ENCODE peak calls at places on chromosomes 13 and 19, in nine cellular contexts. Z, C, I, F, D, W, J, N and T are unnamed samples. For H3K9me3, the result is how much of the 10 kb centered on the place peaks cover.

GRCh38 chr19:30390356-30390988 is 18.3 kb downstream of the ZNF536 start:
- DNase-seq in Z (no peak), C (no peak), I (no peak), F (no peak), D (no peak), W (no peak), J (no peak), N (no peak), T (no peak)

GRCh38 chr19:54792814-54793213 is 10.6 kb upstream of the KIR2DL4 start:
- DNase-seq in Z (no peak), C (no peak), I (no peak), F (no peak), D (no peak), W (no peak), J (no peak), N (no peak), T (no peak)

GRCh38 chr19:34962281-34962944 is 1.6 kb downstream of the ZNF792 start:
- DNase-seq in Z (peak), C (no peak), I (peak), F (no peak), D (peak), W (peak), J (peak), N (no peak), T (no peak)

GRCh38 chr13:73602295-73602694 is 531.9 kb downstream of the KLF12 start:
- DNase-seq in Z (no peak), C (no peak), I (peak), F (no peak), D (no peak), W (no peak), J (no peak), N (no peak), T (no peak)

GRCh38 chr19:58579473-58580142 is 6.5 kb upstream of the MZF1 start:
- DNase-seq in Z (no peak), C (peak), I (no peak), F (no peak), D (no peak), W (no peak), J (no peak), N (peak), T (no peak)

GRCh38 chr13:45108716-45109706 is 11.3 kb upstream of the GTF2F2 start:
- DNase-seq in Z (no peak), C (no peak), I (no peak), F (no peak), D (no peak), W (no peak), J (no peak), N (no peak), T (no peak)

GRCh38 chr13:112119192-112120030 is 52.5 kb downstream of the SOX1 start:
- DNase-seq in Z (no peak), C (no peak), I (no peak), F (no peak), D (no peak), W (no peak), J (no peak), N (no peak), T (no peak)

GRCh38 chr13:51950722-51951121 is 60.5 kb downstream of the ATP7B start:
- DNase-seq in Z (peak), C (no peak), I (no peak), F (no peak), D (peak), W (no peak), J (no peak), N (no peak), T (no peak)

GRCh38 chr19:45474191-45474940 is 6.6 kb downstream of the FOSB start:
- DNase-seq in Z (no peak), C (no peak), I (no peak), F (no peak), D (peak), W (no peak), J (no peak), N (no peak), T (no peak)

GRCh38 chr13:57640582-57640981 is 9.0 kb downstream of the PCDH17 start:
- DNase-seq in Z (no peak), C (no peak), I (no peak), F (no peak), D (no peak), W (no peak), J (no peak), N (no peak), T (no peak)

GRCh38 chr19:5074418-5074817 is 105.5 kb downstream of the KDM4B start:
- DNase-seq in Z (no peak), C (peak), I (no peak), F (no peak), D (no peak), W (no peak), J (no peak), N (no peak), T (no peak)

GRCh38 chr13:60754691-60755090 is 357.7 kb downstream of the TDRD3 start:
- DNase-seq in Z (no peak), C (peak), I (no peak), F (peak), D (no peak), W (no peak), J (no peak), N (no peak), T (no peak)

GRCh38 chr19:33797821-33798633 is 1.4 kb downstream of the KCTD15 start:
- DNase-seq in Z (peak), C (peak), I (no peak), F (peak), D (no peak), W (peak), J (peak), N (peak), T (no peak)

GRCh38 chr19:12834418-12834943 is at the start of gene RTBDN:
- DNase-seq in Z (no peak), C (peak), I (peak), F (peak), D (no peak), W (no peak), J (no peak), N (no peak), T (no peak)

GRCh38 chr13:30038884-30039283 is 188.5 kb upstream of the UBL3 start:
- DNase-seq in Z (no peak), C (peak), I (no peak), F (peak), D (no peak), W (no peak), J (no peak), N (no peak), T (peak)

GRCh38 chr13:112970552-112971287 is 1.7 kb downstream of the MCF2L start:
- DNase-seq in Z (no peak), C (no peak), I (no peak), F (no peak), D (no peak), W (no peak), J (no peak), N (no peak), T (no peak)

GRCh38 chr19:35295792-35296462 is 4.0 kb downstream of the MAG start:
- DNase-seq in Z (no peak), C (no peak), I (no peak), F (no peak), D (no peak), W (no peak), J (no peak), N (no peak), T (no peak)

GRCh38 chr19:19538077-19538764 is at the start of gene CILP2:
- DNase-seq in Z (no peak), C (peak), I (peak), F (peak), D (peak), W (peak), J (peak), N (no peak), T (no peak)

GRCh38 chr13:30905932-30906383 is at the start of gene MEDAG:
- DNase-seq in Z (peak), C (no peak), I (no peak), F (no peak), D (no peak), W (peak), J (peak), N (peak), T (peak)

GRCh38 chr13:31742102-31742695 is 2.9 kb downstream of the RXFP2 start:
- DNase-seq in Z (peak), C (peak), I (peak), F (peak), D (peak), W (peak), J (peak), N (peak), T (peak)

GRCh38 chr19:38375748-38376147 is 1.4 kb downstream of the PSMD8 start:
- DNase-seq in Z (no peak), C (no peak), I (no peak), F (peak), D (no peak), W (no peak), J (no peak), N (no peak), T (no peak)

GRCh38 chr13:39777527-39778061 is 122.1 kb downstream of the COG6 start:
- DNase-seq in Z (peak), C (peak), I (peak), F (peak), D (peak), W (no peak), J (peak), N (no peak), T (peak)

GRCh38 chr19:1019980-1020867 is 699 bp downstream of the TMEM259 start:
- DNase-seq in Z (peak), C (no peak), I (no peak), F (peak), D (no peak), W (peak), J (peak), N (peak), T (no peak)

GRCh38 chr13:40269086-40269485 is 397.4 kb downstream of the FOXO1 start:
- DNase-seq in Z (no peak), C (no peak), I (no peak), F (no peak), D (no peak), W (no peak), J (no peak), N (no peak), T (no peak)

GRCh38 chr13:41883147-41883546 is 77.8 kb downstream of the VWA8 start:
- DNase-seq in Z (no peak), C (no peak), I (no peak), F (no peak), D (no peak), W (no peak), J (no peak), N (no peak), T (no peak)

GRCh38 chr13:65653548-65654078 is 1576.5 kb downstream of the PCDH9 start:
- DNase-seq in Z (no peak), C (peak), I (no peak), F (no peak), D (no peak), W (no peak), J (no peak), N (no peak), T (no peak)

GRCh38 chr13:66262330-66262729 is 967.8 kb downstream of the PCDH9 start:
- DNase-seq in Z (no peak), C (no peak), I (no peak), F (no peak), D (no peak), W (no peak), J (no peak), N (no peak), T (no peak)

GRCh38 chr13:49374585-49375290 is 69.1 kb downstream of the CAB39L start:
- DNase-seq in Z (peak), C (no peak), I (peak), F (no peak), D (no peak), W (no peak), J (no peak), N (no peak), T (peak)

GRCh38 chr13:27481766-27482165 is 31.4 kb upstream of the MTIF3 start:
- DNase-seq in Z (peak), C (peak), I (peak), F (peak), D (no peak), W (peak), J (peak), N (peak), T (peak)

GRCh38 chr13:53068841-53069520 is 40.4 kb downstream of the OLFM4 start:
- DNase-seq in Z (no peak), C (no peak), I (no peak), F (peak), D (no peak), W (no peak), J (no peak), N (no peak), T (no peak)

GRCh38 chr19:53546766-53547541 is 9.0 kb downstream of the ZNF331 start:
- DNase-seq in Z (peak), C (no peak), I (no peak), F (no peak), D (no peak), W (no peak), J (no peak), N (no peak), T (no peak)

GRCh38 chr19:32173836-32174235 is 171.6 kb upstream of the ZNF507 start:
- DNase-seq in Z (no peak), C (no peak), I (no peak), F (no peak), D (no peak), W (peak), J (no peak), N (no peak), T (no peak)

GRCh38 chr19:5170329-5170745 is 170.3 kb downstream of the PTPRS start:
- DNase-seq in Z (no peak), C (peak), I (no peak), F (no peak), D (peak), W (peak), J (peak), N (no peak), T (no peak)

DNA sequence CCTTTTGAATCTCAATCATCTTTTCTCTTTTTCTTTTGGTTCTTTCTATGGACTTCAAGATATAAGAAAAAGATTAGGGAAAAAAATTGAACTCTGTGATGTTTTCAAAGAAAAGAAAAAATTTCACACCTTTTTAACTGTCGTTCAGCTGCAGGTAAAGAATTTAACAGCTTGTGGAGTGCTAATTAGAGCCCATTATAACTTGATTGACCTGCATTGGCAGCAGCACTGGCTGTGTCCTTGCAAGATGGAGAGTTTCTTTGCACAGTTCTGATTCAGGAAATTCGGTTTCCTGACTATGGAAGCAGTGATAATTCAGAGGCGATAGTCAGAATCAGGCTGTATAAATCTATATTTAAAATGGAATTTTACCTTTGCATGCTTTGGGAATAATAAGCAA is 183.2 kb upstream of the DACH1 start:
- DNase-seq in Z (no peak), C (no peak), I (no peak), F (no peak), D (no peak), W (no peak), J (no peak), N (no peak), T (no peak)
- H3K4me3 ChIP-seq in Z (no peak), C (no peak), I (no peak), F (no peak), D (no peak), W (no peak), J (no peak), N (no peak), T (no peak)

GRCh38 chr19:23304238-23304637 is 54.0 kb upstream of the ZNF724 start:
- DNase-seq in Z (no peak), C (no peak), I (no peak), F (no peak), D (no peak), W (no peak), J (no peak), N (no peak), T (no peak)
- H3K9me3 ChIP-seq in Z (under half), C (under half), I (under half), F (under half), D (under half), W (under half), J (under half), N (under half), T (under half)

DNA sequence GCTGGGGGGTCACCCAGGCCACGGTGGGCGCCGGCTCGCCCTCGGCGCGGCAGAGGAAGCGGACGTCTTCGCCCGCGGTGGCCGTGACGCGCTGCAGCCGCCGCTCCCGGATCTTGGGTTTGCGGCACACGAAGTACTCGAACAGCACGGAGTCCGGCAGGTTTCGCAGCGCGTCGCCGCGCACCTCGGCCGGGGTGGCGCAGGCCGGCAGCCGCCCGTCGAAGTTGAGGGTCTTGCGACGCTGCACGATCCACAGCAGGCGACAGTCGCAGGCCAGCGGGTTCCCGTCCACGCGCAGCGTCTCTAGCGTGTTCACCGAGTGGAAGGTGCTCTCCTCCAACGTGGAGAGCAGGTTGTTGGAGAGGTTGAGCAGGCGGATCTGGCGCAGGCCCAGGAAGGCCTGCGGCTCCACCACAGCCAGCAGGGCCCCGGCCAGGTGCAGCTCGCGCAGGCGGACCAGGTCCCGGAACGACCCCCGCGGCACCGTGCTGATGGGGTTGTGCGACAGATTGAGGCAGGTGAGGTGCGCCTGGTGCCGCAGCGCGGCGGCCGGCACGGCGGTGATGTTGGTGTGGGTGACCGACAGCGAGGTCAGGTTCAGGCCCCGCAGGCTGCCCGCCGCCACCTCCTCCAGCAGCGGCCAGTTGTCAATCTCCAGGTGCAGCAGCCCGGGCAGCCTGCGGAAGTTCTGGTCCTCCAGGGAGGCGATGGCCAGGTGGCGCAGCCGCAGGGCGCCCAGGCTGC is 8.6 kb upstream of the PEAK3 start:
- DNase-seq in Z (no peak), C (no peak), I (no peak), F (peak), D (no peak), W (peak), J (no peak), N (peak), T (no peak)
- H3K4me3 ChIP-seq in Z (no peak), C (no peak), I (peak), F (peak), D (peak), W (peak), J (no peak), N (no peak), T (no peak)

GRCh38 chr19:9644472-9644871 is 23.4 kb upstream of the ZNF561 start:
- DNase-seq in Z (no peak), C (no peak), I (no peak), F (no peak), D (no peak), W (no peak), J (no peak), N (no peak), T (no peak)
- H3K9me3 ChIP-seq in Z (under half), C (under half), I (under half), F (under half), D (under half), W (under half), J (under half), N (under half), T (under half)

GRCh38 chr13:75302031-75302430 is 179.9 kb downstream of the TBC1D4 start:
- DNase-seq in Z (no peak), C (no peak), I (no peak), F (no peak), D (no peak), W (no peak), J (no peak), N (no peak), T (no peak)

GRCh38 chr13:75296651-75297050 is 185.3 kb downstream of the TBC1D4 start:
- DNase-seq in Z (no peak), C (no peak), I (no peak), F (no peak), D (no peak), W (no peak), J (no peak), N (no peak), T (no peak)

GRCh38 chr13:75299206-75299605 is 182.8 kb downstream of the TBC1D4 start:
- DNase-seq in Z (no peak), C (no peak), I (no peak), F (peak), D (no peak), W (no peak), J (no peak), N (no peak), T (no peak)

GRCh38 chr13:75303295-75303694 is 178.7 kb downstream of the TBC1D4 start:
- DNase-seq in Z (no peak), C (no peak), I (no peak), F (no peak), D (no peak), W (no peak), J (no peak), N (no peak), T (no peak)

DNA sequence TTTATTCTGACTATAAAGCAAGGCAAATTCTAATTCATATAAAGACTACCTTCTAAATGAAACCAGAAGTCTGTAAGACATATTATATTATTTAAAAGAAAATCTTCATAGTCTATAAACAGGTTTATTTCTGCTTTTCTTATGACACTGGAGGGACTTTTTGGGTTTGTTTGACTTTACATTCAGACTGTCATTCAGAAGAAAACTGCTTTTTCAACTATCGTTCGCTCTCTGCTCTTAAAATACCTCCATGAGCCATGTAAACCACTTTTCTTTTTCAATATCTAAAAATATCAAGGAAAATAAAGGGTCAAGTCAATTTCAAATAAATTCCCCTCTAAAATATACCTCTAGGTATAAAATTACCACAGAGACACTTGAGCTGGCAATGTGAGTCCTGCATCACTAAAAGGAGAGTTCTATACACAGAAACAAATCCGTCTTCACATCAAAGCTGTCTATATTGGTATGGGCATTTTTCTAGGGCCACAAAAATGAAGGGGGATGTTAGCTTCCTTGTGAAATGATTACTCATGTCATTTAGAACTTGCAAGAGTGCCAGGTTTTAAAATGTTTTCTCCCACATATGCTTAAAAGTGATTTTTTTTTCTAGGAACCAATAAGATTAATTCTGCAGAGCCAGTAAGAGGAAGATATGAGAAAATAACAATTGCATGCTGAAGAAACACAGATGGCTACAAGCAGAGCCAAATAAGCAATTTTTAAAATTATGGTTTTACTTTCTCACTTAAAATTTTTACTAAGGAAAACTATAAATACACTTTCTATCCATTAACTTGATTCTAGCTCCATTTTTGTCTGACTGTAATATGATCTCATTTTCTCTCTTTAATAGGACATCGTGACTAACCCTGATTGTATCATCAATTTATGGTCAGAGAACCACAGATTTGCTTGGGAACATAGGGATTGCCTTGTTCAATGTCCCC is 181.8 kb downstream of the TBC1D4 start:
- DNase-seq in Z (no peak), C (no peak), I (peak), F (no peak), D (no peak), W (no peak), J (no peak), N (no peak), T (no peak)
- H3K4me3 ChIP-seq in Z (no peak), C (no peak), I (no peak), F (no peak), D (no peak), W (no peak), J (no peak), N (no peak), T (no peak)

DNA sequence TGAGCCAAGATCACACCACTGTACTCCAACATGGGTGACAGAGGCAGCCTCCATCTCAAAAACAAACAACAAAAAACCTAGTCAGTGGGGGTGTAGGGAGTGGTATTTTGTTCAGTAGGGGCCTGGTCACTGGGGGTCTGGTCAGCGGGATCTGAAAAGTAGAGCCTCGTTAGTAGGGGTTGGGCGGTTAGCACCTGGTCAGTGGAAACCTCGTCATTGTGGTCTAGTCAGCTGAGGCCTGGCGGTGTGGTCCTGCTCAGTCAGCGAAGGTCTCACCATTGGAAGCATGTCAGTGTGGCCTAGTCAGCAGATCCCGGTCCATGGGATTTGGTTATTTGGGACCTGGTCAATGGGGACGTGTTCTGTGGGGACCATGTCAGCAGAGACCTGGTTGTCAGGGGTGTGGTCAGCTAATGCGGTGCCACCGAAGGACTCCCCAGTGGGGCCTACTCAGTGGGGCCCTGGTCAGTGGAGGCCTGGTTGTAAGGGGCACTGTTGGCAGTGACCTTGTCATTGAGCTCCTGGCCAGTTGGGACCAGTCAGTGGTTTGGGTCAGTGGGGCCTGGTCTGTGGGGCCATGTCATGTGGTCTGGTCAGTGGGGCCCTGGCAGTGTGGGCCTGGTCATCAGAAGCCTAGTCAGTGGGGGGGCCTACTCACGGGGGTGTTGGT is 63.0 kb upstream of the TPM4 start:
- DNase-seq in Z (no peak), C (no peak), I (no peak), F (no peak), D (no peak), W (no peak), J (no peak), N (no peak), T (no peak)
- H3K9me3 ChIP-seq in Z (under half), C (under half), I (under half), F (under half), D (under half), W (under half), J (under half), N (under half), T (under half)